ENCODE peak calls at places on chromosomes 4 and X, in seven cellular contexts. M is WERI-Rb-1; S is CD4-positive, alpha-beta memory T cell; B is activated CD8-positive, alpha-beta memory T cell treated with anti-CD3 and anti-CD28 coated beads, Interleukin-2, amount 50 U/mL, for 48 hours; P is iPS-NIHi11; Q is T-helper 17 cell; U is NCI-H1092. H is an unnamed sample.

GRCh38 chr4:112894951-112895350 is 154.5 kb upstream of the ANK2 start:
- DNase-seq in M (no peak), S (no peak), B (no peak), P (no peak), Q (no peak), U (no peak), H (no peak)

GRCh38 chrX:74232859-74233258 is 71.1 kb upstream of the ZCCHC13 start:
- DNase-seq in M (no peak), S (no peak), B (no peak), P (peak), Q (no peak), U (no peak), H (no peak)

GRCh38 chr4:124564121-124564520 is 148.4 kb downstream of the ANKRD50 start:
- DNase-seq in M (no peak), S (no peak), B (no peak), P (no peak), Q (no peak), U (no peak), H (no peak)

GRCh38 chr4:139769355-139769754 is 103.7 kb downstream of the MGST2 start:
- DNase-seq in M (no peak), S (no peak), B (no peak), P (no peak), Q (no peak), U (no peak), H (no peak)

GRCh38 chr4:162245051-162245450 is 81.3 kb upstream of the FSTL5 start:
- DNase-seq in M (no peak), S (no peak), B (no peak), P (no peak), Q (no peak), U (no peak), H (no peak)

GRCh38 chr4:174553828-174554227 is 31.5 kb upstream of the HPGD start:
- DNase-seq in M (no peak), S (no peak), B (no peak), P (no peak), Q (no peak), U (no peak), H (no peak)

GRCh38 chr4:136342666-136343065 is 1189.6 kb downstream of the PCDH18 start:
- DNase-seq in M (no peak), S (no peak), B (no peak), P (no peak), Q (no peak), U (no peak), H (no peak)

GRCh38 chr4:87188932-87189331 is 31.5 kb downstream of the KLHL8 start:
- DNase-seq in M (no peak), S (no peak), B (no peak), P (no peak), Q (no peak), U (no peak), H (peak)

GRCh38 chrX:110003167-110004156 is 548 bp downstream of the TMEM164 start:
- DNase-seq in M (no peak), S (peak), B (peak), P (no peak), Q (no peak), U (no peak), H (peak)

GRCh38 chr4:184953971-184954370 is 64.3 kb upstream of the HELT start:
- DNase-seq in M (no peak), S (no peak), B (no peak), P (no peak), Q (no peak), U (no peak), H (no peak)

GRCh38 chr4:185567828-185568442 is 32.6 kb upstream of the PDLIM3 start:
- DNase-seq in M (no peak), S (no peak), B (no peak), P (no peak), Q (no peak), U (no peak), H (no peak)

GRCh38 chr4:7805533-7806079 is 134.1 kb downstream of the AFAP1 start:
- DNase-seq in M (no peak), S (no peak), B (no peak), P (peak), Q (no peak), U (peak), H (peak)

GRCh38 chrX:113741744-113742143 is 842.1 kb upstream of the HTR2C start:
- DNase-seq in M (no peak), S (no peak), B (no peak), P (peak), Q (no peak), U (no peak), H (no peak)

GRCh38 chrX:16278927-16279326 is 111.6 kb downstream of the MAGEB17 start:
- DNase-seq in M (peak), S (no peak), B (no peak), P (no peak), Q (no peak), U (no peak), H (no peak)

GRCh38 chr4:140724780-140725179 is 31.4 kb downstream of the TBC1D9 start:
- DNase-seq in M (no peak), S (no peak), B (no peak), P (no peak), Q (no peak), U (no peak), H (no peak)

GRCh38 chr4:126850286-126850685 is 782.5 kb upstream of the INTU start:
- DNase-seq in M (no peak), S (no peak), B (no peak), P (peak), Q (no peak), U (no peak), H (no peak)

GRCh38 chr4:87644286-87644685 is 5.8 kb upstream of the DMP1 start:
- DNase-seq in M (no peak), S (no peak), B (no peak), P (no peak), Q (no peak), U (no peak), H (no peak)

GRCh38 chr4:80035336-80035735 is 37.7 kb downstream of the ANTXR2 start:
- DNase-seq in M (peak), S (no peak), B (no peak), P (no peak), Q (no peak), U (no peak), H (no peak)

GRCh38 chr4:37628977-37629609 is 57.1 kb downstream of the RELL1 start:
- DNase-seq in M (peak), S (no peak), B (no peak), P (no peak), Q (no peak), U (no peak), H (peak)

GRCh38 chr4:16377887-16378286 is 151.6 kb upstream of the TAPT1 start:
- DNase-seq in M (no peak), S (no peak), B (no peak), P (peak), Q (no peak), U (no peak), H (no peak)

GRCh38 chr4:83658806-83659205 is 122.9 kb downstream of the GPAT3 start:
- DNase-seq in M (no peak), S (no peak), B (no peak), P (no peak), Q (no peak), U (no peak), H (no peak)

GRCh38 chr4:5693871-5694270 is 14.5 kb downstream of the EVC2 start:
- DNase-seq in M (no peak), S (no peak), B (no peak), P (no peak), Q (no peak), U (no peak), H (no peak)

GRCh38 chr4:148782284-148782683 is 340.1 kb upstream of the NR3C2 start:
- DNase-seq in M (no peak), S (no peak), B (no peak), P (peak), Q (no peak), U (no peak), H (no peak)

GRCh38 chr4:138633505-138633904 is 382.1 kb upstream of the NOCT start:
- DNase-seq in M (no peak), S (no peak), B (no peak), P (no peak), Q (no peak), U (no peak), H (no peak)